ENCODE peak calls at places on chromosome X, in ten cellular contexts. T, V, W, K, L, G, H, X, F and N are unnamed samples.

GRCh38 chrX:38305971-38306370 is 21.3 kb downstream of the RPGR start:
- DNase-seq in T (no peak), G (no peak), X (no peak), V (no peak), F (no peak), H (no peak), L (no peak), W (no peak), K (no peak), N (no peak)

GRCh38 chrX:43953218-43953617 is 20.0 kb downstream of the NDP start:
- DNase-seq in L (peak; percentile 85), K (no peak), X (no peak), F (no peak), G (no peak), H (no peak), V (no peak), T (no peak), W (no peak), N (no peak)

GRCh38 chrX:2334237-2334636 is 166.5 kb downstream of the DHRSX start:
- DNase-seq in V (no peak), F (no peak), L (peak; percentile 44), G (no peak), H (no peak), W (no peak), K (no peak), T (no peak), X (no peak), N (no peak)

GRCh38 chrX:154748712-154749339 is 2.1 kb downstream of the GAB3 start:
- DNase-seq in L (peak; percentile 20), X (peak; percentile 45), T (no peak), K (no peak), F (no peak), G (peak; percentile 70), W (peak; percentile 61), H (peak; percentile 38), V (peak; percentile 71), N (no peak)

GRCh38 chrX:101619336-101619735 is 1.5 kb upstream of the ARMCX6 start:
- DNase-seq in F (no peak), X (peak; percentile 11), H (peak; percentile 9), L (peak; percentile 53), V (no peak), K (no peak), T (no peak), G (no peak), W (peak; percentile 84), N (no peak)

GRCh38 chrX:40720811-40721210 is 14.5 kb downstream of the MED14 start:
- DNase-seq in X (no peak), G (no peak), V (no peak), H (no peak), F (no peak), L (no peak), T (no peak), W (no peak), K (no peak), N (no peak)

GRCh38 chrX:332916-333610 is 14.5 kb upstream of the GTPBP6 start:
- DNase-seq in T (peak; percentile 27), L (no peak), K (no peak), F (no peak), H (no peak), G (no peak), X (no peak), W (no peak), V (peak; percentile 53), N (no peak)

GRCh38 chrX:69263421-69263820 is 98.2 kb upstream of the PJA1 start:
- DNase-seq in F (no peak), V (no peak), W (no peak), G (no peak), T (no peak), L (no peak), H (no peak), X (no peak), K (no peak), N (no peak)

GRCh38 chrX:43882294-43882681 is at the start of gene MAOB:
- DNase-seq in X (peak; percentile 11), F (no peak), G (peak; percentile 82), W (peak; percentile 55), V (peak; percentile 72), L (peak; percentile 30), T (peak; percentile 33), H (no peak), K (no peak), N (no peak)

GRCh38 chrX:40105791-40106676 is 8.3 kb upstream of the BCOR start:
- DNase-seq in W (peak; percentile 89), K (no peak), L (peak; percentile 54), V (peak; percentile 87), X (peak; percentile 33), G (peak; percentile 76), T (peak; percentile 79), H (peak; percentile 74), F (no peak), N (no peak)

GRCh38 chrX:24987731-24988130 is 28.0 kb downstream of the ARX start:
- DNase-seq in T (no peak), K (no peak), X (no peak), F (no peak), W (no peak), G (no peak), L (no peak), V (no peak), H (no peak), N (no peak)

GRCh38 chrX:68895339-68896250 is 66.8 kb downstream of the EFNB1 start:
- DNase-seq in H (no peak), X (peak; percentile 65), L (peak; percentile 74), F (no peak), V (peak; percentile 86), K (no peak), W (peak; percentile 54), G (peak; percentile 68), T (peak; percentile 50), N (peak; percentile 80)

GRCh38 chrX:136816970-136817369 is 36.2 kb upstream of the ARHGEF6 start:
- DNase-seq in V (no peak), T (no peak), H (no peak), G (no peak), K (no peak), F (peak; percentile 17), W (no peak), X (no peak), L (peak; percentile 45), N (no peak)

GRCh38 chrX:130174051-130174704 is 2.4 kb downstream of the RAB33A start:
- DNase-seq in H (no peak), T (no peak), W (no peak), L (peak; percentile 71), G (peak; percentile 33), X (no peak), F (no peak), K (no peak), V (peak; percentile 64), N (no peak)

GRCh38 chrX:130171446-130172126 is at the start of gene RAB33A:
- DNase-seq in G (peak; percentile 76), K (no peak), H (no peak), L (peak; percentile 28), F (no peak), X (no peak), V (peak; percentile 65), T (no peak), W (peak; percentile 29), N (no peak)

GRCh38 chrX:130173190-130173895 is 1.6 kb downstream of the RAB33A start:
- DNase-seq in F (no peak), V (peak; percentile 73), W (no peak), K (no peak), T (no peak), L (peak; percentile 79), G (no peak), H (peak; percentile 40), X (no peak), N (no peak)

GRCh38 chrX:130170752-130171445 is 863 bp upstream of the RAB33A start:
- DNase-seq in G (peak; percentile 83), V (no peak), W (peak; percentile 49), X (no peak), K (no peak), F (no peak), T (no peak), H (peak; percentile 71), L (peak; percentile 8), N (no peak)

GRCh38 chrX:130172127-130172834 is 519 bp downstream of the RAB33A start:
- DNase-seq in K (no peak), T (no peak), H (no peak), V (peak; percentile 54), G (peak; percentile 48), X (no peak), L (no peak), W (no peak), F (no peak), N (no peak)
- TF ChIP-seq CTCF in K (no peak), T (no peak), H (no peak), V (no peak), G (no peak), X (no peak), L (no peak), W (no peak), F (no peak), N (no peak)

DNA sequence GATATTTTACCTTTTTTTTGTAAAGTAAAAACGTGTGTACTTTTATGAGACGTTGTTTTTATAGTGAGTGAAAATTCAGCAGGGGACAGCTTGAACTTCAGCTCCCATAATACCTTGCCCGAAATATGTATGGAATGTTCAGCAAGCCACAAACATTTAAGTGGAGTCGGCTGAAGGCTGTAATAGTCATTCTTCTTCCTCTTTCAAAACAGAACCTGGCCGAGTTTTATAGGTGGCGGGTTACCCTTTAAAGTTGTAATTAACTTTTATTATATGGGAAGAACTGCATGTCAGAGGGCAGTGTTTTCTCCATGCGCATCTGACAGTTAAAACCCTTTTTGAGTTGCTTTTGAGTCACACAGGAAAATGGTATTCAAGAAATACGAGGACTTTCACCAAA is 50.7 kb downstream of the CLDN34 start:
- DNase-seq in X (peak; percentile 76), T (no peak), H (peak; percentile 21), F (no peak), L (peak; percentile 85), G (no peak), V (peak; percentile 6), W (peak; percentile 58), K (no peak), N (no peak)
- H3K27ac ChIP-seq in X (no peak overlapping the region), T (no peak overlapping the region), H (no peak overlapping the region), F (peak overlapping the region; percentile 68), L (no peak overlapping the region), G (peak overlapping the region; percentile 21), V (peak overlapping the region; percentile 88), W (peak overlapping the region; percentile 87), K (no peak overlapping the region), N (peak overlapping the region; percentile 94)

DNA sequence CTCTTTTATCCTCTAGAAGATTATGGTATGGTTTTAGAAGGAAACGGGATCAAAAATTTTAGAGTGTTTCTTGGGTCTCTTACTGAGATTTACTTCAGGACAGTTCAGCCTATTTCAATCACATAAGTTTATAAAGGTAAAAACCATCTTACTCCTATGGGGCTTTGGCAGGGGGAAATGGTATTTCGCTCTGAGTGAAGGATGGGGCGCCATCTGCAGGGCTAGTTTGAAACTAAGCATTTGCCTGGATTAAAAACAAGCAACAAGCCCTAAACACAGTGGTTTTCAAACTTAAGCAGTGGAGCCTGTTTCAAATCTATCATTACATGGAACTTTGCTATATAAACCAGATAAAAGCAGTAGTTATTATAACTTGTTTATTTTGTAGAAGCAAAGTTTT is 361.5 kb upstream of the FMR1 start:
- DNase-seq in K (no peak), H (peak; percentile 4), X (no peak), T (peak; percentile 11), F (no peak), L (no peak), G (peak; percentile 1), V (no peak), W (peak; percentile 58), N (no peak)
- TF ChIP-seq CTCF in K (no peak), H (peak; percentile 72), X (no peak), T (no peak), F (peak; percentile 47), L (no peak), G (peak; percentile 45), V (no peak), W (no peak), N (no peak)

GRCh38 chrX:55738969-55739368 is 21.4 kb downstream of the RRAGB start:
- DNase-seq in L (no peak), K (no peak), F (no peak), W (no peak), X (no peak), H (no peak), T (no peak), G (no peak), V (no peak), N (no peak)

GRCh38 chrX:55742649-55743048 is 25.1 kb downstream of the RRAGB start:
- DNase-seq in H (no peak), X (peak; percentile 72), L (no peak), T (no peak), W (no peak), F (no peak), V (no peak), K (no peak), G (no peak), N (no peak)
- H3K27ac ChIP-seq in H (no peak overlapping the region), X (no peak overlapping the region), L (no peak overlapping the region), T (no peak overlapping the region), W (no peak overlapping the region), F (no peak overlapping the region), V (no peak overlapping the region), K (no peak overlapping the region), G (no peak overlapping the region), N (no peak overlapping the region)